ENCODE peak calls at places on chromosomes 3 and 15, in four cellular contexts. E, T, D and P are unnamed samples.

GRCh38 chr3:113064183-113064582 is 73.4 kb downstream of the GTPBP8 start:
- DNase-seq in E (no peak), T (no peak), D (no peak), P (no peak)

GRCh38 chr3:49872801-49873281 is 3.1 kb upstream of the CAMKV start:
- DNase-seq in E (no peak), T (no peak), D (no peak), P (peak)

GRCh38 chr15:39184701-39185390 is 396.0 kb upstream of the THBS1 start:
- DNase-seq in E (no peak), T (no peak), D (no peak), P (no peak)

GRCh38 chr3:147680820-147681488 is 271.8 kb downstream of the ZIC1 start:
- DNase-seq in E (no peak), T (no peak), D (no peak), P (no peak)

GRCh38 chr3:129344540-129345220 is 66.0 kb downstream of the HMCES start:
- DNase-seq in E (no peak), T (no peak), D (no peak), P (no peak)

GRCh38 chr3:23859012-23859743 is 53.4 kb downstream of the UBE2E1 start:
- DNase-seq in E (no peak), T (no peak), D (no peak), P (peak)

GRCh38 chr3:106386050-106386449 is 517.2 kb upstream of the CBLB start:
- DNase-seq in E (no peak), T (no peak), D (no peak), P (no peak)

GRCh38 chr3:108645364-108645763 is 55.8 kb downstream of the DZIP3 start:
- DNase-seq in E (no peak), T (no peak), D (no peak), P (no peak)

GRCh38 chr3:64740232-64740631 is 52.4 kb upstream of the ADAMTS9 start:
- DNase-seq in E (no peak), T (no peak), D (no peak), P (no peak)

GRCh38 chr3:123090700-123091585 is 24.1 kb downstream of the PDIA5 start:
- DNase-seq in E (no peak), T (no peak), D (no peak), P (peak)

GRCh38 chr3:182384182-182384581 is 409.1 kb upstream of the ATP11B start:
- DNase-seq in E (no peak), T (no peak), D (no peak), P (no peak)

GRCh38 chr3:182389041-182389815 is 404.1 kb upstream of the ATP11B start:
- DNase-seq in E (no peak), T (no peak), D (peak), P (no peak)

GRCh38 chr3:182382112-182382857 is 411.0 kb upstream of the ATP11B start:
- DNase-seq in E (no peak), T (no peak), D (no peak), P (no peak)

GRCh38 chr3:182388506-182388905 is 404.8 kb upstream of the ATP11B start:
- DNase-seq in E (no peak), T (no peak), D (no peak), P (no peak)

GRCh38 chr3:182385356-182385755 is 407.9 kb upstream of the ATP11B start:
- DNase-seq in E (no peak), T (no peak), D (no peak), P (no peak)
- H3K4me3 ChIP-seq in E (no peak), T (no peak), D (no peak), P (no peak)

GRCh38 chr3:193569119-193569518 is 14.4 kb upstream of the ATP13A4 start:
- DNase-seq in E (no peak), T (no peak), D (no peak), P (no peak)
- H3K4me3 ChIP-seq in E (no peak), T (no peak), D (no peak), P (no peak)

GRCh38 chr3:52498134-52499054 is 3.3 kb downstream of the STAB1 start:
- DNase-seq in E (no peak), T (no peak), D (no peak), P (no peak)
- H3K4me3 ChIP-seq in E (no peak), T (no peak), D (no peak), P (no peak)

DNA sequence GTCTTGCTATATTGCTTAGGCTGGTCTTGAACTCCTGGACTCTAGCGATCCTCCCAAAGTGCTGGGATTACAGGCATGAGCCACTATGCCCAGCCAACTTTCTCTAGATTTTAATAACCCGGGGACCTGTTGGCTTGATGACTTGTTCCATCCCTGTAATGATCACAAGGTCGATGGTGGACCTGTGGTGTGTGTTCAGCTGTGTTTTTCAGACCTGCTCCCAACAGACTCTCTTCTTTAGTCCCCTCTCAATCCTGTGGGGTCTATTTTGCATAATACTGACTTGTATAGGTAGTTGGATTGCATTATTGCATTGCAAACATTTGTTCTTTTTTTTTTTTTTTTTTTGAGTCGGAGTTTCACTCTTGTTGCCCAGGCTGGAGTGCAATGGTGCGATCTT is 1.9 kb downstream of the MAP2K1 start:
- DNase-seq in E (peak), T (no peak), D (no peak), P (no peak)
- H3K4me3 ChIP-seq in E (peak), T (no peak), D (peak), P (no peak)

GRCh38 chr3:69386535-69387385 is 872 bp upstream of the FRMD4B start:
- DNase-seq in E (peak), T (no peak), D (no peak), P (no peak)

GRCh38 chr3:69388241-69388640 is 2.4 kb upstream of the FRMD4B start:
- DNase-seq in E (no peak), T (no peak), D (no peak), P (no peak)

GRCh38 chr3:69385033-69385722 is 710 bp downstream of the FRMD4B start:
- DNase-seq in E (peak), T (no peak), D (no peak), P (no peak)

GRCh38 chr3:69385723-69386483 is at the start of gene FRMD4B:
- DNase-seq in E (peak), T (peak), D (no peak), P (peak)

GRCh38 chr3:69384379-69384778 is 1.5 kb downstream of the FRMD4B start:
- DNase-seq in E (no peak), T (no peak), D (no peak), P (no peak)
- H3K4me3 ChIP-seq in E (no peak), T (no peak), D (no peak), P (no peak)

GRCh38 chr3:45607790-45608189 is 13.2 kb downstream of the LIMD1 start:
- DNase-seq in E (no peak), T (no peak), D (no peak), P (no peak)
- H3K4me3 ChIP-seq in E (no peak), T (no peak), D (no peak), P (no peak)

GRCh38 chr15:65982941-65983340 is 113.7 kb downstream of the RAB11A start:
- DNase-seq in E (no peak), T (no peak), D (no peak), P (no peak)

GRCh38 chr15:65979316-65979715 is 110.0 kb downstream of the RAB11A start:
- DNase-seq in E (no peak), T (no peak), D (no peak), P (no peak)

GRCh38 chr15:65980824-65981456 is 111.6 kb downstream of the RAB11A start:
- DNase-seq in E (peak), T (no peak), D (peak), P (peak)

GRCh38 chr15:65981837-65982696 is 112.8 kb downstream of the RAB11A start:
- DNase-seq in E (peak), T (peak), D (peak), P (peak)

GRCh38 chr15:65979837-65980236 is 110.5 kb downstream of the RAB11A start:
- DNase-seq in E (no peak), T (no peak), D (no peak), P (no peak)
- H3K4me3 ChIP-seq in E (no peak), T (no peak), D (no peak), P (no peak)

DNA sequence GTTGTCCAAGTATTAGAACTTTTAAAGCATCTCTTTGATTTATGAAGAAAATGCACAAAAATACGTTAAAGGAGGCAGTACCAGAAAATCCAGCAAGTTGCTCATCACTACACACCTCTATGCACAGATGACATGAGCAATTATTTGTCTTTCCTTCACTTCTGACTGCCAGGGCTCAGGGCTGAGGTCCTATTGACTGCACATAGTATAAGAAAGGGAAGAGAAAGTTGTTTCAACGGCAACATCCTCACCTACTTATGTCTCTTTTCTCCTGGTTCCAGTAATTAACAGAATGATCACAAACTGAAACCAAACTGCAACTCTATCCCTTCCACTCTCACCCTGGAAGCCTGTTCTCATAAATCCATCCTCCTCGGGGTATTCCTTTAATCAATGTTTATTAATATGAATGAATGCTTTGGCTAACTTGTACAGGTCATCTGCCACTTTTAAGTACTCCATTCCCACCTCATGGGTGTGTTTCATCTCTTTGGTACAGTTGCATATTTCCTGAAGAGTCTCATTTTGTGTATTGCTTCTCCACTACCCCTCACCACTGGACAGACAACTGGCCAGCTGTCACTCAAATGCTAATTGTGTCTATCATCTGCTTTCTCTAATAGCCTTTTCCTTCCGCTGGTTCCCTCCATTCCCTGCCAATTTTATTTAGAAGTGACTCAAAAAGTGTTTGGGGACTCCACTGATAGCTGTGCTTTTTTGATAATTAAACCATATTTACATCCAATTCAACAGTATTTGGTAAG is 34.5 kb downstream of the RAB27A start:
- DNase-seq in E (no peak), T (no peak), D (no peak), P (no peak)
- H3K4me3 ChIP-seq in E (no peak), T (peak), D (no peak), P (no peak)

GRCh38 chr15:53759333-53759975 is at the start of gene WDR72:
- DNase-seq in E (no peak), T (no peak), D (no peak), P (no peak)
- H3K4me3 ChIP-seq in E (no peak), T (no peak), D (no peak), P (no peak)

GRCh38 chr3:65893631-65894030 is 145.1 kb downstream of the MAGI1 start:
- DNase-seq in E (no peak), T (no peak), D (no peak), P (no peak)

GRCh38 chr3:65886376-65886775 is 152.3 kb downstream of the MAGI1 start:
- DNase-seq in E (no peak), T (no peak), D (no peak), P (no peak)

GRCh38 chr3:65890328-65890727 is 148.4 kb downstream of the MAGI1 start:
- DNase-seq in E (no peak), T (no peak), D (no peak), P (no peak)

GRCh38 chr3:65889707-65890099 is 149.0 kb downstream of the MAGI1 start:
- DNase-seq in E (no peak), T (no peak), D (no peak), P (no peak)

GRCh38 chr3:65888980-65889706 is 149.6 kb downstream of the MAGI1 start:
- DNase-seq in E (no peak), T (no peak), D (peak), P (no peak)
- H3K4me3 ChIP-seq in E (no peak), T (no peak), D (no peak), P (no peak)